ENCODE peak calls at places on chromosomes 7 and 10, in ten cellular contexts. E, I, O, K, W, Z, H, B, G and Y are unnamed samples.

GRCh38 chr7:46969303-46970130 is 612.4 kb downstream of the TNS3 start:
- DNase-seq in E (peak), I (no peak), O (no peak), K (peak), W (no peak), Z (no peak), H (no peak), B (no peak), G (no peak), Y (no peak)

GRCh38 chr7:46928719-46929118 is 653.2 kb downstream of the TNS3 start:
- DNase-seq in E (no peak), I (no peak), O (no peak), K (no peak), W (no peak), Z (no peak), H (no peak), B (no peak), G (no peak), Y (no peak)

GRCh38 chr7:20596653-20597052 is 18.8 kb upstream of the ABCB5 start:
- DNase-seq in E (peak), I (no peak), O (no peak), K (peak), W (no peak), Z (no peak), H (no peak), B (no peak), G (peak), Y (peak)

GRCh38 chr10:60446855-60447254 is 57.2 kb upstream of the ANK3 start:
- DNase-seq in E (peak), I (no peak), O (no peak), K (no peak), W (no peak), Z (no peak), H (no peak), B (no peak), G (no peak), Y (no peak)

GRCh38 chr7:151081170-151082101 is 827 bp upstream of the FASTK start:
- DNase-seq in E (no peak), I (no peak), O (no peak), K (no peak), W (peak), Z (no peak), H (peak), B (no peak), G (no peak), Y (no peak)

GRCh38 chr10:69642747-69643146 is 12.7 kb downstream of the FAM241B start:
- DNase-seq in E (no peak), I (no peak), O (no peak), K (no peak), W (no peak), Z (no peak), H (no peak), B (no peak), G (no peak), Y (no peak)

GRCh38 chr10:100890696-100891271 is 22.0 kb upstream of the SLF2 start:
- DNase-seq in E (peak), I (no peak), O (peak), K (peak), W (no peak), Z (no peak), H (peak), B (no peak), G (peak), Y (peak)

GRCh38 chr7:47067215-47067614 is 514.7 kb downstream of the TNS3 start:
- DNase-seq in E (no peak), I (peak), O (no peak), K (no peak), W (no peak), Z (no peak), H (no peak), B (no peak), G (no peak), Y (no peak)

GRCh38 chr10:132309879-132310591 is 2.3 kb upstream of the STK32C start:
- DNase-seq in E (no peak), I (no peak), O (no peak), K (no peak), W (no peak), Z (no peak), H (no peak), B (no peak), G (no peak), Y (no peak)

GRCh38 chr10:71784679-71785272 is 11.5 kb upstream of the VSIR start:
- DNase-seq in E (no peak), I (no peak), O (no peak), K (no peak), W (no peak), Z (no peak), H (no peak), B (no peak), G (no peak), Y (no peak)

GRCh38 chr7:30422922-30423321 is 55.7 kb downstream of the NOD1 start:
- DNase-seq in E (no peak), I (no peak), O (no peak), K (no peak), W (no peak), Z (no peak), H (no peak), B (no peak), G (peak), Y (no peak)

GRCh38 chr10:96789571-96790108 is 42.5 kb upstream of the LCOR start:
- DNase-seq in E (no peak), I (no peak), O (no peak), K (no peak), W (no peak), Z (no peak), H (no peak), B (no peak), G (no peak), Y (no peak)

GRCh38 chr10:110005716-110006115 is 2.1 kb upstream of the ADD3 start:
- DNase-seq in E (peak), I (peak), O (peak), K (peak), W (no peak), Z (no peak), H (peak), B (no peak), G (peak), Y (peak)

GRCh38 chr7:913736-914520 is 37.6 kb downstream of the GET4 start:
- DNase-seq in E (no peak), I (no peak), O (no peak), K (no peak), W (no peak), Z (no peak), H (no peak), B (no peak), G (no peak), Y (no peak)

GRCh38 chr10:17003151-17003550 is 126.5 kb downstream of the CUBN start:
- DNase-seq in E (no peak), I (no peak), O (no peak), K (no peak), W (no peak), Z (no peak), H (peak), B (no peak), G (peak), Y (no peak)

GRCh38 chr7:98211221-98211675 is at the start of gene BHLHA15:
- DNase-seq in E (no peak), I (peak), O (no peak), K (no peak), W (peak), Z (peak), H (peak), B (no peak), G (no peak), Y (no peak)

GRCh38 chr10:76382381-76382851 is 951.0 kb downstream of the LRMDA start:
- DNase-seq in E (peak), I (no peak), O (peak), K (peak), W (no peak), Z (no peak), H (no peak), B (no peak), G (peak), Y (peak)

GRCh38 chr10:80289451-80290287 is at the start of gene MAT1A:
- DNase-seq in E (no peak), I (no peak), O (no peak), K (no peak), W (no peak), Z (no peak), H (peak), B (no peak), G (no peak), Y (no peak)

GRCh38 chr7:5869691-5870090 is 10.9 kb upstream of the OCM start:
- DNase-seq in E (no peak), I (no peak), O (no peak), K (no peak), W (no peak), Z (no peak), H (no peak), B (no peak), G (no peak), Y (no peak)

GRCh38 chr7:90966346-90966745 is 297.9 kb upstream of the FZD1 start:
- DNase-seq in E (no peak), I (no peak), O (no peak), K (no peak), W (no peak), Z (no peak), H (no peak), B (no peak), G (no peak), Y (no peak)

GRCh38 chr7:123535517-123535916 is 1.1 kb upstream of the IQUB start:
- DNase-seq in E (no peak), I (no peak), O (no peak), K (no peak), W (no peak), Z (no peak), H (no peak), B (no peak), G (no peak), Y (no peak)

GRCh38 chr7:2168612-2169312 is 64.0 kb downstream of the MAD1L1 start:
- DNase-seq in E (peak), I (no peak), O (no peak), K (no peak), W (no peak), Z (no peak), H (no peak), B (no peak), G (no peak), Y (no peak)

GRCh38 chr7:96508371-96508770 is 186.5 kb upstream of the SLC25A13 start:
- DNase-seq in E (no peak), I (no peak), O (no peak), K (no peak), W (no peak), Z (no peak), H (no peak), B (no peak), G (no peak), Y (no peak)

GRCh38 chr7:133484135-133484534 is 231.3 kb downstream of the EXOC4 start:
- DNase-seq in E (peak), I (peak), O (no peak), K (no peak), W (no peak), Z (no peak), H (no peak), B (no peak), G (no peak), Y (no peak)

GRCh38 chr7:137890449-137890916 is 43.7 kb upstream of the DGKI start:
- DNase-seq in E (no peak), I (no peak), O (no peak), K (no peak), W (no peak), Z (no peak), H (no peak), B (no peak), G (no peak), Y (no peak)

GRCh38 chr10:87845624-87846377 is 17.5 kb downstream of the KLLN start:
- DNase-seq in E (peak), I (no peak), O (peak), K (peak), W (no peak), Z (no peak), H (peak), B (no peak), G (peak), Y (peak)

GRCh38 chr10:1544929-1545328 is 192.4 kb downstream of the ADARB2 start:
- DNase-seq in E (no peak), I (no peak), O (no peak), K (no peak), W (no peak), Z (no peak), H (no peak), B (no peak), G (no peak), Y (no peak)

GRCh38 chr10:30701471-30702173 is 72.1 kb upstream of the LYZL2 start:
- DNase-seq in E (peak), I (peak), O (no peak), K (no peak), W (no peak), Z (no peak), H (no peak), B (no peak), G (peak), Y (no peak)

GRCh38 chr7:674454-675410 is 51.8 kb upstream of the DNAAF5 start:
- DNase-seq in E (no peak), I (no peak), O (no peak), K (no peak), W (no peak), Z (no peak), H (no peak), B (no peak), G (no peak), Y (no peak)

GRCh38 chr10:127372361-127372760 is 176.0 kb upstream of the INSYN2A start:
- DNase-seq in E (no peak), I (peak), O (no peak), K (no peak), W (no peak), Z (no peak), H (no peak), B (no peak), G (no peak), Y (no peak)

GRCh38 chr10:23829556-23829955 is 379.4 kb upstream of the KIAA1217 start:
- DNase-seq in E (no peak), I (no peak), O (no peak), K (no peak), W (no peak), Z (no peak), H (no peak), B (no peak), G (no peak), Y (no peak)

GRCh38 chr7:128135275-128136214 is 104.3 kb upstream of the LRRC4 start:
- DNase-seq in E (no peak), I (peak), O (no peak), K (no peak), W (peak), Z (no peak), H (peak), B (peak), G (peak), Y (no peak)

DNA sequence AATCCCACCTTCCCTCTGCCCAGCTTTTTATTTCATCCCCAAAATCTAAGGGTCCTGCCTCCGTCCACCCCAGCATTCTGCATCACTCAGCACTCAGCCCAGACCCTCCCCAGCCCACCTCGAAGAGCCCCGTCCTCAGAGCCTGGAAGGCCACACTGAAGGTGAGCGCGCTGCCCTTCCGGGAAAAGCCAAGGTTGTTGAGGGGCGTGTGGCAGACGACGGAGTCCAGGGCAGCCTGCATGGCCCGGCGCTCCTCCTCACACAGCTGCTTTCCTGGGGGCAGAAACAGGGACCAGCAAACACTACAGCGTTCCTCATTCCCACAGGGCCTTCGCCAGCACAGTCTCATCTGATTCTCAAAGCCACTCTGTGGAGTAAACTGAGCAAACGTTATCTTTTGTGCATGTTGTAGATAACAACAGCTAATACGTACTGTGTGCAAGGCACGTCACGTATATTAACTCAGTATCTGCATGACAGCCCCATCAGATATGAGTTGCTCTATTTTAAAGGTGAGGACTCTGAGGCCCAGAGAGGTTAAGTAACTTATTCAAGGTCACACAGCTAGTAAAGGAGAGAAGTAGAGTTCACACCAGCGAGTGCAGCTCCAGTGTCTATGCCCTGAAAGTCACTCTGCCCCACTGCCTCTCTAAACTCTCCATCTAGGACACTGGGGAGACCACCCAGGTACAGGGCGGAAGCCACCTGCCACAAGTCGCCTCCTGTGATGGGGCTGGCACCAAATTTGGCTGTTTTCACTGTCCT is 2.8 kb downstream of the TRAPPC14 start:
- DNase-seq in E (no peak), I (no peak), O (no peak), K (no peak), W (no peak), Z (no peak), H (no peak), B (no peak), G (no peak), Y (no peak)
- TF ChIP-seq CTCF in E (no peak), I (no peak), O (no peak), K (no peak), W (no peak), Z (no peak), H (no peak), B (no peak), G (no peak), Y (no peak)

DNA sequence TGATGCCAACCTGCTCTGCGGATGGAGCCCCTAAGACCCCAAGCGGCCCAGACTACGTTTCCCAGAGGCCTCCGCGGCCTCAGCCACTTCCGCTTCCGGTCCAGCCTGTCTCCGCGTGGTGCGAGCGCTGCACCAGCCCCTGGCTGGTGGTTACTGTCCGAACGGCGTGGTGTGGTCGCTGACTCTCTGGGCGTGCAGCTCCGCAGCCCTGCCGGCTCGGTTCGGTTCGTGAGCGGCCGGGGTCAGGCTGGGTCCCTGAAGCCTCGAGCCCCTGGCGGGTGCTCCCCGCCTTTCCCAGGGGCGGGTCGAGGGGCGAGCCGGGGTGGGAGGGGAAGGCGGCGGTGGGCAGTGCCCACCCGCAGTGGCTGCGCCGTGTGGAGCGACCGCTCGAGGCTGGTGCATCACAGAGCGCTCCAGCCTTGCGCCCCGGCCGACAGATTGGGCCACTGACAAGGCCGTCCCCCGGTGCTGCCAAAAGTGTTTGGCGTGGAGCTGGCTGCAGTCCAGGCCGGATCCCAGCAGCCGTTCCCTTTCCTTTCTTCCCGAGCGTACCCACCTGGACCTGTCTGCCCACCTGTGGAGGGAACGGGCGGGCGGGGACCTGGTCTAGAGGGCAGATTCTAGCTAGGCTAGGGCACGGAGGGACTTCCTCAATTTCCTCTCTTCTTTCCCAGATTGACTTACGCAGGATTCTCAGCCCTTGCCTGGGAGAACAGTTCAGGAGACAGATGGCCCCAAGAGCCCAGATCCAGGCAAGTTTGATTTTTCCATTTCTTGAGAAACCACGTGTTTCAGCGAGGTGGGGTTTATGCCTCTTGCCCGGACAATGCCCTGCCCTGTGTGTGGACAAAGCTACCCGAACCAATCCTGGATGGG is at the start of gene ZNF485:
- DNase-seq in E (no peak), I (peak), O (no peak), K (no peak), W (peak), Z (peak), H (peak), B (peak), G (peak), Y (no peak)
- TF ChIP-seq CTCF in E (no peak), I (no peak), O (no peak), K (no peak), W (no peak), Z (no peak), H (no peak), B (no peak), G (peak), Y (no peak)

GRCh38 chr10:93758510-93758885 is 762 bp downstream of the LGI1 start:
- DNase-seq in E (no peak), I (no peak), O (no peak), K (no peak), W (no peak), Z (no peak), H (no peak), B (no peak), G (no peak), Y (no peak)

GRCh38 chr10:93756128-93756517 is 1.6 kb upstream of the LGI1 start:
- DNase-seq in E (no peak), I (no peak), O (no peak), K (no peak), W (no peak), Z (no peak), H (no peak), B (no peak), G (no peak), Y (no peak)

GRCh38 chr10:93757766-93758509 is at the start of gene LGI1:
- DNase-seq in E (no peak), I (no peak), O (no peak), K (no peak), W (no peak), Z (no peak), H (peak), B (no peak), G (no peak), Y (no peak)

GRCh38 chr10:93755443-93756127 is 2.2 kb upstream of the LGI1 start:
- DNase-seq in E (no peak), I (no peak), O (no peak), K (no peak), W (no peak), Z (no peak), H (no peak), B (no peak), G (no peak), Y (no peak)

DNA sequence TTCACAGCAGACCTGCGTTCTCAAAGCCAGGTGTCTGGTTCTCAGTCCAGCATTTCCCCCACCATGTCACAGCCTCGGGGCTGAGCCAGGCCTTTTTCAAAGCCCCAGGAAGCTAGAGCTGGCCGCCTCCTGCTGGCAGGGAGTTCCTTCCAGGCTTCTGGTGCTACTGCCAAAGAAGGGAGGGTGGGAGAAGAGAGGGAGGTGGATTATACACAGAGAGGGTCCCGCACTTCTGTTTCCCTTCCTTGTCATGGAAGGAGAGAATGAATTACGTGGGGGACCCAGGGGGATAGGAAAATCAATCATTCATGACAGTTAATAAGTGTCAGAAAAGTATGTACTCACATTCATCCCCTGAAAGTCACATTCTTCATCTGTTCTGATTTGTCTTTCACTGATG is 600 bp upstream of the LGI1 start:
- DNase-seq in E (no peak), I (peak), O (no peak), K (no peak), W (peak), Z (no peak), H (peak), B (no peak), G (no peak), Y (no peak)
- TF ChIP-seq CTCF in E (peak), I (no peak), O (peak), K (no peak), W (no peak), Z (no peak), H (no peak), B (no peak), G (peak), Y (no peak)

GRCh38 chr7:43729214-43729923 is at the start of gene COA1:
- DNase-seq in E (peak), I (peak), O (peak), K (peak), W (peak), Z (peak), H (peak), B (peak), G (peak), Y (peak)
- TF ChIP-seq CTCF in E (no peak), I (no peak), O (peak), K (no peak), W (no peak), Z (no peak), H (peak), B (no peak), G (peak), Y (peak)